ENCODE peak calls at places on chromosomes 3 and 15, in eight cellular contexts. F is neural progenitor cell, M is astrocyte, A is H9, O is GM23248, S is fibroblast of lung, P is mesendoderm, L is DND-41. W is an unnamed sample.

GRCh38 chr15:73685981-73686380 is 1.8 kb downstream of the CD276 start:
- DNase-seq in F (no peak), M (no peak), A (no peak), O (peak), S (peak), P (no peak), L (no peak), W (no peak)

GRCh38 chr3:133124511-133124910 is 86.3 kb downstream of the TMEM108 start:
- DNase-seq in F (peak), M (peak), A (no peak), O (no peak), S (no peak), P (peak), L (no peak), W (no peak)

GRCh38 chr3:157518881-157519280 is 15.7 kb upstream of the VEPH1 start:
- DNase-seq in F (no peak), M (no peak), A (no peak), O (no peak), S (no peak), P (no peak), L (no peak), W (no peak)

GRCh38 chr15:31488437-31489204 is 162.0 kb downstream of the KLF13 start:
- DNase-seq in F (peak), M (peak), A (peak), O (peak), S (peak), P (peak), L (peak), W (peak)

GRCh38 chr15:78907577-78907976 is 34.9 kb downstream of the MORF4L1 start:
- DNase-seq in F (peak), M (no peak), A (peak), O (peak), S (no peak), P (peak), L (peak), W (peak)

GRCh38 chr3:171334465-171334811 is 125.8 kb downstream of the TNIK start:
- DNase-seq in F (no peak), M (peak), A (no peak), O (no peak), S (no peak), P (no peak), L (no peak), W (no peak)

GRCh38 chr3:82311901-82312300 is 550.5 kb upstream of the GBE1 start:
- DNase-seq in F (no peak), M (no peak), A (no peak), O (no peak), S (no peak), P (no peak), L (no peak), W (no peak)

GRCh38 chr3:42505203-42505848 is 2.9 kb downstream of the VIPR1 start:
- DNase-seq in F (no peak), M (no peak), A (peak), O (no peak), S (no peak), P (no peak), L (no peak), W (no peak)

GRCh38 chr15:75864213-75865059 is 21.2 kb downstream of the UBE2Q2 start:
- DNase-seq in F (no peak), M (no peak), A (no peak), O (no peak), S (peak), P (no peak), L (no peak), W (no peak)

GRCh38 chr15:66852064-66852905 is 150.2 kb downstream of the SMAD6 start:
- DNase-seq in F (no peak), M (no peak), A (peak), O (no peak), S (no peak), P (peak), L (no peak), W (no peak)

GRCh38 chr3:15220056-15220455 is 14.0 kb downstream of the CAPN7 start:
- DNase-seq in F (no peak), M (no peak), A (no peak), O (no peak), S (no peak), P (no peak), L (no peak), W (no peak)

GRCh38 chr3:150449169-150449721 is 41.1 kb downstream of the TSC22D2 start:
- DNase-seq in F (no peak), M (peak), A (no peak), O (peak), S (peak), P (no peak), L (no peak), W (no peak)

GRCh38 chr3:10263549-10264363 is 15.5 kb downstream of the TATDN2 start:
- DNase-seq in F (peak), M (peak), A (peak), O (peak), S (peak), P (peak), L (peak), W (peak)

GRCh38 chr3:130948929-130949328 is 55.0 kb downstream of the ATP2C1 start:
- DNase-seq in F (no peak), M (no peak), A (no peak), O (no peak), S (no peak), P (no peak), L (no peak), W (no peak)

GRCh38 chr3:13073042-13073906 is at the start of gene IQSEC1:
- DNase-seq in F (peak), M (no peak), A (peak), O (peak), S (peak), P (peak), L (no peak), W (peak)

GRCh38 chr3:44862221-44862637 is 517 bp downstream of the TMEM42 start:
- DNase-seq in F (no peak), M (peak), A (no peak), O (no peak), S (peak), P (peak), L (no peak), W (no peak)
- H3K9ac ChIP-seq in F (no peak), M (peak), A (peak), O (peak), S (peak), P (peak), L (peak), W (peak)

GRCh38 chr3:113890256-113890900 is 51.8 kb downstream of the GRAMD1C start:
- DNase-seq in F (peak), M (no peak), A (peak), O (no peak), S (no peak), P (peak), L (no peak), W (no peak)

GRCh38 chr3:113885050-113885449 is 46.5 kb downstream of the GRAMD1C start:
- DNase-seq in F (no peak), M (no peak), A (no peak), O (no peak), S (no peak), P (no peak), L (no peak), W (no peak)
- H3K9ac ChIP-seq in F (no peak), M (no peak), A (no peak), O (no peak), S (no peak), P (no peak), L (no peak), W (no peak)

GRCh38 chr15:36465304-36465703 is 114.1 kb upstream of the CDIN1 start:
- DNase-seq in F (no peak), M (peak), A (no peak), O (no peak), S (peak), P (no peak), L (no peak), W (no peak)

GRCh38 chr15:36472672-36473071 is 106.8 kb upstream of the CDIN1 start:
- DNase-seq in F (no peak), M (peak), A (no peak), O (no peak), S (peak), P (no peak), L (no peak), W (no peak)

GRCh38 chr15:36469567-36469966 is 109.9 kb upstream of the CDIN1 start:
- DNase-seq in F (no peak), M (peak), A (no peak), O (peak), S (peak), P (peak), L (no peak), W (no peak)

DNA sequence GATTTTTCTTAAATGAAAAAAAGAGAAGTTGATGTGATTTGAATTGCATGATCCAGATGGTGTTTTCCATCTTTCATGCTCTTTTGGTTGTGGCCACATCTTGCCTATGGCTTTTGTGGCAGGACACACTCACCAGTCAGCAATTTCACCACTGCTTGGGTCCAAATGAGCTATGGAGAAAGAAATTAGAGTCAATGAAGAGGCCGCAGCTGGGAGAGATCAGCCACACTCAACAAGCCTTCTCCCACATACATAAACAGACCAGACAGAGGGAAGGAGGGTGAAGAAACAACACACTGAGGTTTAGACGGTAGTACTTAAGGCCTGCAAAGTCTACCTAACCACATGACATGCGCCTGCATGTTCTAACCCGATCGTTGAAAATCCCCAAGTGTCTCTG is 110.7 kb upstream of the CDIN1 start:
- DNase-seq in F (no peak), M (peak), A (no peak), O (peak), S (peak), P (no peak), L (no peak), W (no peak)
- H3K9ac ChIP-seq in F (no peak), M (peak), A (no peak), O (no peak), S (no peak), P (no peak), L (no peak), W (no peak)

GRCh38 chr3:101217458-101217849 is 102.9 kb downstream of the IMPG2 start:
- DNase-seq in F (no peak), M (no peak), A (no peak), O (no peak), S (no peak), P (no peak), L (no peak), W (no peak)
- H3K9ac ChIP-seq in F (no peak), M (no peak), A (no peak), O (no peak), S (no peak), P (no peak), L (no peak), W (no peak)

GRCh38 chr3:17054944-17055343 is 170.2 kb downstream of the PLCL2 start:
- DNase-seq in F (no peak), M (no peak), A (no peak), O (no peak), S (no peak), P (no peak), L (no peak), W (no peak)
- H3K9ac ChIP-seq in F (no peak), M (no peak), A (no peak), O (no peak), S (no peak), P (no peak), L (no peak), W (no peak)

DNA sequence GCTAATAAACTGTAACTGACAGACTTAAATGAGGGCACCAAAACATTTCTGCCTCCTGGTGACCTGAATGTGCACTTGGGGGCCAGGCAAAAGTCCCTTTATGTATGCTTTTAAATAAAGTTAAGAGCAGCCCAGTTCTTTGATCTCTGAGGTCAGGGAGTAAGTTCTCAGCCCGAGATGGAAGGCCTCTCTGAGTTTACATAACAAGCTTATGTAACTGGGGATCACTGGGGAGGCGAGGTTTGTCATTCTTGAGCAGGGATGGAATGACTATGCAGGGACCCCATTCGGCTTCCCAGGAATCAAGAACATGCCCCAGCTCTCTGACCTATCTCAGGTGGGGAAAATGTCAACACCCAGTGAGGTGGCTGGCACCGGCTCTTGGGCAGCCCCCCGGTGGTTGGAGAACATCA is 198.7 kb upstream of the BHLHE40 start:
- DNase-seq in F (no peak), M (no peak), A (no peak), O (no peak), S (no peak), P (no peak), L (no peak), W (no peak)
- H3K9ac ChIP-seq in F (no peak), M (no peak), A (no peak), O (no peak), S (no peak), P (no peak), L (no peak), W (no peak)